ENCODE peak calls at places on chromosomes 3 and 15, in ten cellular contexts. W, T, Z, K, N, M, L, J, S and P are unnamed samples.

GRCh38 chr3:27570421-27571106 is 86.4 kb upstream of the SLC4A7 start:
- DNase-seq in W (no peak), T (no peak), Z (no peak), K (no peak), N (peak), M (no peak), L (no peak), J (no peak), S (no peak), P (no peak)

GRCh38 chr3:79618883-79619282 is 148.9 kb downstream of the ROBO1 start:
- DNase-seq in W (no peak), T (no peak), Z (no peak), K (no peak), N (peak), M (no peak), L (no peak), J (no peak), S (no peak), P (no peak)

GRCh38 chr15:64856429-64857145 is 14.9 kb downstream of the PLEKHO2 start:
- DNase-seq in W (no peak), T (peak), Z (no peak), K (peak), N (peak), M (no peak), L (peak), J (no peak), S (no peak), P (peak)

GRCh38 chr3:177595789-177596188 is 398.5 kb upstream of the TBL1XR1 start:
- DNase-seq in W (no peak), T (no peak), Z (no peak), K (no peak), N (peak), M (no peak), L (no peak), J (no peak), S (no peak), P (peak)

GRCh38 chr15:32994810-32995424 is 199.6 kb downstream of the FMN1 start:
- DNase-seq in W (no peak), T (no peak), Z (peak), K (peak), N (peak), M (no peak), L (no peak), J (no peak), S (no peak), P (peak)

GRCh38 chr3:30347679-30348216 is 258.7 kb upstream of the TGFBR2 start:
- DNase-seq in W (no peak), T (no peak), Z (no peak), K (peak), N (peak), M (no peak), L (no peak), J (no peak), S (peak), P (peak)

GRCh38 chr15:63843901-63844317 is 10.2 kb upstream of the HERC1 start:
- DNase-seq in W (no peak), T (no peak), Z (no peak), K (peak), N (peak), M (no peak), L (no peak), J (no peak), S (no peak), P (no peak)

GRCh38 chr15:34663101-34663500 is 79.7 kb upstream of the GOLGA8B start:
- DNase-seq in W (no peak), T (no peak), Z (no peak), K (no peak), N (no peak), M (no peak), L (no peak), J (no peak), S (no peak), P (no peak)

GRCh38 chr15:25658560-25658959 is 204.6 kb downstream of the ATP10A start:
- DNase-seq in W (no peak), T (no peak), Z (no peak), K (no peak), N (no peak), M (no peak), L (no peak), J (no peak), S (no peak), P (no peak)

GRCh38 chr3:116285781-116286180 is 159.5 kb downstream of the LSAMP start:
- DNase-seq in W (no peak), T (no peak), Z (no peak), K (no peak), N (no peak), M (no peak), L (no peak), J (no peak), S (no peak), P (no peak)

GRCh38 chr3:183880121-183880520 is 4.6 kb downstream of the PARL start:
- DNase-seq in W (no peak), T (no peak), Z (no peak), K (no peak), N (no peak), M (no peak), L (no peak), J (no peak), S (no peak), P (no peak)

GRCh38 chr3:52221563-52222318 is 3.7 kb downstream of the TLR9 start:
- DNase-seq in W (peak), T (peak), Z (no peak), K (peak), N (no peak), M (peak), L (no peak), J (no peak), S (peak), P (no peak)

GRCh38 chr3:38720465-38720864 is 71.0 kb upstream of the SCN5A start:
- DNase-seq in W (no peak), T (no peak), Z (no peak), K (no peak), N (no peak), M (no peak), L (no peak), J (no peak), S (no peak), P (no peak)

GRCh38 chr3:14991818-14992612 is 44.6 kb downstream of the NR2C2 start:
- DNase-seq in W (no peak), T (no peak), Z (no peak), K (no peak), N (no peak), M (no peak), L (no peak), J (no peak), S (no peak), P (peak)

GRCh38 chr3:101381809-101382208 is 61.4 kb upstream of the IMPG2 start:
- DNase-seq in W (no peak), T (no peak), Z (peak), K (peak), N (peak), M (no peak), L (no peak), J (no peak), S (no peak), P (peak)

GRCh38 chr3:56762718-56763117 is 39.0 kb downstream of the ARHGEF3 start:
- DNase-seq in W (no peak), T (no peak), Z (no peak), K (no peak), N (no peak), M (no peak), L (no peak), J (no peak), S (no peak), P (no peak)